ENCODE peak calls at places on chromosomes 1 and 21, in eight cellular contexts. One of them, this sample, is unnamed.
A peak's percentile ranks its signal among the peaks of the same experiment; 100 is the strongest.

GRCh38 chr1:203135636-203136305 is 8.2 kb downstream of the ADORA1 start:
- DNase-seq in Peyer's patch: no peak
- DNase-seq in tibial nerve: no peak
- DNase-seq in NCI-H187: no peak
- DNase-seq in astrocyte of the cerebellum: no peak
- DNase-seq in GM12865: no peak
- DNase-seq in CD4-positive, alpha-beta T cell: no peak
- DNase-seq in NK-92 treated with Interleukin-12 subunit alpha and Interleukin-12 subunit beta, amount 100 ng/mL, for 24 hours: peak; percentile 35
- DNase-seq in this sample: no peak

GRCh38 chr1:162856260-162856659 is 4.7 kb downstream of the CCDC190 start:
- DNase-seq in NCI-H187: no peak
- DNase-seq in GM12865: no peak
- DNase-seq in CD4-positive, alpha-beta T cell: no peak
- DNase-seq in tibial nerve: no peak
- DNase-seq in astrocyte of the cerebellum: peak; percentile 96
- DNase-seq in Peyer's patch: no peak
- DNase-seq in NK-92 treated with Interleukin-12 subunit alpha and Interleukin-12 subunit beta, amount 100 ng/mL, for 24 hours: no peak
- DNase-seq in this sample: no peak

GRCh38 chr21:25550352-25550751 is 56.9 kb downstream of the MRPL39 start:
- DNase-seq in tibial nerve: no peak
- DNase-seq in Peyer's patch: no peak
- DNase-seq in NCI-H187: no peak
- DNase-seq in NK-92 treated with Interleukin-12 subunit alpha and Interleukin-12 subunit beta, amount 100 ng/mL, for 24 hours: no peak
- DNase-seq in GM12865: no peak
- DNase-seq in astrocyte of the cerebellum: no peak
- DNase-seq in CD4-positive, alpha-beta T cell: no peak
- DNase-seq in this sample: no peak

GRCh38 chr21:42278750-42279149 is 36.5 kb downstream of the TFF3 start:
- DNase-seq in CD4-positive, alpha-beta T cell: no peak
- DNase-seq in NK-92 treated with Interleukin-12 subunit alpha and Interleukin-12 subunit beta, amount 100 ng/mL, for 24 hours: no peak
- DNase-seq in GM12865: no peak
- DNase-seq in NCI-H187: no peak
- DNase-seq in astrocyte of the cerebellum: no peak
- DNase-seq in Peyer's patch: no peak
- DNase-seq in tibial nerve: no peak
- DNase-seq in this sample: no peak

GRCh38 chr1:173329747-173330146 is 122.6 kb upstream of the TNFSF4 start:
- DNase-seq in tibial nerve: no peak
- DNase-seq in NCI-H187: no peak
- DNase-seq in CD4-positive, alpha-beta T cell: no peak
- DNase-seq in astrocyte of the cerebellum: peak; percentile 46
- DNase-seq in NK-92 treated with Interleukin-12 subunit alpha and Interleukin-12 subunit beta, amount 100 ng/mL, for 24 hours: no peak
- DNase-seq in GM12865: no peak
- DNase-seq in Peyer's patch: no peak
- DNase-seq in this sample: no peak

GRCh38 chr1:201539561-201540404 is 856 bp downstream of the NAV1 start:
- DNase-seq in GM12865: no peak
- DNase-seq in NCI-H187: no peak
- DNase-seq in NK-92 treated with Interleukin-12 subunit alpha and Interleukin-12 subunit beta, amount 100 ng/mL, for 24 hours: no peak
- DNase-seq in Peyer's patch: no peak
- DNase-seq in astrocyte of the cerebellum: no peak
- DNase-seq in tibial nerve: peak; percentile 52
- DNase-seq in CD4-positive, alpha-beta T cell: no peak
- DNase-seq in this sample: no peak

GRCh38 chr1:226722901-226723639 is 16.0 kb downstream of the ITPKB start:
- DNase-seq in CD4-positive, alpha-beta T cell: peak; percentile 34
- DNase-seq in tibial nerve: no peak
- DNase-seq in Peyer's patch: no peak
- DNase-seq in GM12865: no peak
- DNase-seq in NCI-H187: no peak
- DNase-seq in astrocyte of the cerebellum: no peak
- DNase-seq in NK-92 treated with Interleukin-12 subunit alpha and Interleukin-12 subunit beta, amount 100 ng/mL, for 24 hours: no peak
- DNase-seq in this sample: no peak

GRCh38 chr1:90973897-90974798 is 47.7 kb downstream of the ZNF644 start:
- DNase-seq in astrocyte of the cerebellum: peak; percentile 39
- DNase-seq in NCI-H187: no peak
- DNase-seq in CD4-positive, alpha-beta T cell: no peak
- DNase-seq in NK-92 treated with Interleukin-12 subunit alpha and Interleukin-12 subunit beta, amount 100 ng/mL, for 24 hours: no peak
- DNase-seq in tibial nerve: no peak
- DNase-seq in Peyer's patch: no peak
- DNase-seq in GM12865: no peak
- DNase-seq in this sample: no peak

GRCh38 chr1:30698401-30698981 is 24.9 kb downstream of the MATN1 start:
- DNase-seq in GM12865: no peak
- DNase-seq in tibial nerve: no peak
- DNase-seq in NCI-H187: no peak
- DNase-seq in NK-92 treated with Interleukin-12 subunit alpha and Interleukin-12 subunit beta, amount 100 ng/mL, for 24 hours: no peak
- DNase-seq in CD4-positive, alpha-beta T cell: no peak
- DNase-seq in astrocyte of the cerebellum: no peak
- DNase-seq in Peyer's patch: no peak
- DNase-seq in this sample: no peak

This sample was measured in effector memory CD8-positive, alpha-beta T cell.